ENCODE peak calls at places on chromosomes 11 and 22, in six cellular contexts. X is CD4-positive, alpha-beta memory T cell; U is gastrocnemius medialis; J is spleen; D is AG10803; I is AG04450. K is an unnamed sample.

GRCh38 chr11:6635082-6635932 is 16.1 kb upstream of the TPP1 start:
- DNase-seq in X (no peak), J (peak), I (no peak), D (peak), U (no peak), K (peak)

GRCh38 chr11:12680246-12680939 is 6.2 kb downstream of the TEAD1 start:
- DNase-seq in D (peak), I (peak), X (peak), U (peak), J (no peak), K (peak)

GRCh38 chr11:45026835-45027234 is 76.2 kb upstream of the TP53I11 start:
- DNase-seq in U (no peak), D (no peak), I (no peak), X (no peak), J (no peak), K (no peak)

GRCh38 chr11:88555829-88556202 is 218.3 kb upstream of the CTSC start:
- DNase-seq in D (peak), I (no peak), U (no peak), J (no peak), X (no peak), K (no peak)

GRCh38 chr11:114264381-114264780 is 31.8 kb upstream of the NNMT start:
- DNase-seq in J (no peak), I (no peak), D (no peak), X (no peak), U (no peak), K (no peak)

GRCh38 chr22:35498026-35498425 is 42.6 kb upstream of the RASD2 start:
- DNase-seq in J (no peak), U (no peak), I (no peak), X (no peak), D (no peak), K (no peak)

GRCh38 chr22:46010951-46011626 is 34.1 kb upstream of the WNT7B start:
- DNase-seq in U (peak), D (no peak), X (no peak), J (peak), I (no peak), K (no peak)

GRCh38 chr22:37416806-37417205 is 10.5 kb downstream of the ELFN2 start:
- DNase-seq in D (no peak), I (no peak), U (no peak), J (no peak), X (peak), K (no peak)

GRCh38 chr22:36610567-36610966 is 81.6 kb upstream of the EIF3D start:
- DNase-seq in D (no peak), U (no peak), J (no peak), I (no peak), X (no peak), K (no peak)

GRCh38 chr22:46457502-46458488 is 79.6 kb downstream of the CELSR1 start:
- DNase-seq in U (no peak), J (no peak), X (no peak), D (peak), I (no peak), K (no peak)

GRCh38 chr22:17091851-17092250 is 7.1 kb downstream of the IL17RA start:
- DNase-seq in X (no peak), J (no peak), U (no peak), D (no peak), I (no peak), K (no peak)

GRCh38 chr11:44874284-44874683 is 76.4 kb downstream of the TP53I11 start:
- DNase-seq in I (no peak), X (no peak), U (no peak), J (no peak), D (no peak), K (no peak)

GRCh38 chr22:32622762-32623147 is 148.1 kb downstream of the FBXO7 start:
- DNase-seq in X (no peak), D (no peak), I (no peak), U (no peak), J (peak), K (no peak)

GRCh38 chr11:35321111-35321510 is 98.2 kb downstream of the SLC1A2 start:
- DNase-seq in U (no peak), J (no peak), I (no peak), D (no peak), X (no peak), K (no peak)

GRCh38 chr11:108551653-108552462 is 41.7 kb downstream of the EXPH5 start:
- DNase-seq in X (no peak), U (no peak), I (no peak), D (peak), J (no peak), K (no peak)

GRCh38 chr11:72930011-72930410 is 115.8 kb downstream of the ATG16L2 start:
- DNase-seq in U (no peak), J (no peak), X (no peak), I (no peak), D (peak), K (no peak)

GRCh38 chr11:8233691-8234424 is 29.8 kb downstream of the LMO1 start:
- DNase-seq in D (peak), X (no peak), U (peak), J (peak), I (no peak), K (no peak)

GRCh38 chr11:6736495-6737121 is 35.2 kb downstream of the OR2AG2 start:
- DNase-seq in I (no peak), X (no peak), U (no peak), D (peak), J (no peak), K (no peak)

GRCh38 chr11:124623861-124624525 is 1.3 kb downstream of the TBRG1 start:
- DNase-seq in X (no peak), I (no peak), J (no peak), U (no peak), D (peak), K (no peak)

GRCh38 chr11:88555018-88555828 is 217.7 kb upstream of the CTSC start:
- DNase-seq in I (peak), U (no peak), X (no peak), D (peak), J (no peak), K (no peak)

GRCh38 chr11:67351275-67352005 is 1.9 kb downstream of the POLD4 start:
- DNase-seq in D (peak), U (peak), X (peak), J (peak), I (peak), K (peak)

GRCh38 chr11:73306069-73306468 is 2.0 kb upstream of the ARHGEF17 start:
- DNase-seq in U (no peak), D (no peak), X (no peak), J (no peak), I (no peak), K (no peak)

GRCh38 chr22:21020802-21021429 is 6.0 kb downstream of the P2RX6 start:
- DNase-seq in I (no peak), X (no peak), U (no peak), D (no peak), J (no peak), K (no peak)

GRCh38 chr11:103202048-103202651 is 92.9 kb downstream of the DYNC2H1 start:
- DNase-seq in J (no peak), I (peak), D (peak), X (no peak), U (no peak), K (no peak)

DNA sequence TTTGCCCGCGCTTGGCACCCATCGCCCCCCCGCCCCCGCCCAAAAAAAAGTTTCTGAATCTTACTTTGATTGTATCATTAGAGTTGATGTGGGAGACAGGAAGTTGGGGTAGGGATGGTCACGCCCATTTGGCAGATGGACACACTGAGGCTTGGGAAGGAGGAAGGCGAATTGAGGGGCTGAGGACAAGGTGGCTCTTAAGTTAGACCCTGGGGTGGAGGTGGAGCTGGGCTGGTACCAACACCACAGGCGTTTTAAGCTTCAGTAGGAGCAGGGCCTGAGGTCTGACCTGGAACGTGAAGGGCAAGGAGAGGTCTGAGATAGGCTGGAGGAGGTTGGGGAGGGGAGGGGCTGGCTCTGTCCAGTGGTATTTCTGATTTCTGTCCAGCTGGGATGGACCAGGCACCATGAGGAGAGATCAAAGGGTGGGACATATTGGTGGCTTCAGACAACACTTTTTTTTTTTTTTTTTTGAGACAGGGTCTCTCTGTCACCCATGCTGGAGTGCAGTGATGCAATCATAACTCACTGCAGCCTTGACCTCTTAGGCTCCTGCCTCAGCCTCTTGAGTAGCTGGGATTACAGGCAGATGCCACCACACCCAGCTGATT is 777 bp upstream of the CDC42BPG start:
- DNase-seq in I (no peak), U (no peak), X (no peak), D (no peak), J (no peak), K (no peak)
- H3K4me3 ChIP-seq in I (no peak), U (no peak), X (peak), D (no peak), J (peak), K (peak)

GRCh38 chr11:134762248-134763029 is 350.4 kb upstream of the B3GAT1 start:
- DNase-seq in U (no peak), X (no peak), J (no peak), I (no peak), D (peak), K (no peak)
- H3K4me3 ChIP-seq in U (no peak), X (no peak), J (no peak), I (peak), D (no peak), K (no peak)

DNA sequence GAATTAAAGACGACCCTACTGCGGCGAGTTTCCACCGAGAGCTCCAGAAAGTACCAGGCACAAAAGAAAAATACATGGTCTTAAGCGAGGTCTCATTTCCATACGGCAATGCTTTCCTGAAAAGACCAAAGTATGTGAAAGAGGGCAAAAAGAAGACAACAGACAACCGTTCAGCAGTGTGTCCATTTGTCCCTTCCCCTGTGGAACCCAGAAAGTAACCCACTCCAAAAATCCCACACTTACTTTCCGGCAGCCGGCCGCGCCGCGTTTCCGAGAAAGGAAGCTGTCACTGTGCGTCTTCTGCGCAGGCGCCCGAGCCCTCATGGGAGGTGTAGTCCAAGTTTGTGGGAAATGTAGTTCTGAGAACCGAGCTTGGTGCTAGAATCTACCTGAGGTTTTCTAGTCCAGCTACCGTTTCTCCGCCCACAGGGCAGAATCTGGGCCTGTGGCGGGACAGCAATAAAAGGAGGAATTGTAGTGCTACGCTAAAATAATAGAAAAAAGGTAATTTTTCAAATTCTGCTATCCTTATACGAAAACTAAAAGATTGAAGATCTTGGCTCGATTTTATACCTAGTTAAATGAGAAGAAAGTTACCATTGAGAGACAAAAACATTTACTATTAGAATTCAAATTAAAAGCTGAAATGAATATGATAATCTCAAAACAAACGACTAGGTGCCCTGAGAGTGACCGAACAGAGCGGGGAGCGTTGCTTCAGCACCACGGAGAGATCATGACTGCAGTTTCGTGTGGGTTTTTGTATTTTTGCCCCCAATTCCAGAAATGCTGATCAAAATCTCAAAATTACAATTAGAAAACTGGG is at the start of gene PUS3:
- DNase-seq in J (peak), X (peak), I (peak), U (peak), D (peak), K (peak)
- H3K4me3 ChIP-seq in J (peak), X (peak), I (peak), U (peak), D (peak), K (peak)

GRCh38 chr11:68905421-68906360 is 2.0 kb downstream of the IGHMBP2 start:
- DNase-seq in D (no peak), J (no peak), U (no peak), X (no peak), I (no peak), K (no peak)
- H3K4me3 ChIP-seq in D (peak), J (no peak), U (peak), X (no peak), I (peak), K (no peak)

GRCh38 chr11:2267871-2268825 is 2.2 kb downstream of the ASCL2 start:
- DNase-seq in X (no peak), U (no peak), I (no peak), J (no peak), D (no peak), K (no peak)
- H3K4me3 ChIP-seq in X (peak), U (peak), I (no peak), J (peak), D (no peak), K (peak)